ENCODE peak calls at places on chromosome 2, in eight cellular contexts. One of them, this sample, is unnamed.

GRCh38 chr2:119246884-119247843 is 23.5 kb downstream of the STEAP3 start:
- DNase-seq in stimulated activated CD4-positive, alpha-beta T cell treated with anti-CD3 and anti-CD28 coated beads, TNF-alpha, amount 100 ng/mL, for 48 hours: no peak
- DNase-seq in HFF-Myc: no peak
- DNase-seq in HFFc6: no peak
- DNase-seq in GM19239: no peak
- DNase-seq in adipocyte: no peak
- DNase-seq in tibial nerve: no peak
- DNase-seq in GOT3: no peak
- DNase-seq in this sample: no peak

GRCh38 chr2:105570326-105570725 is 171.5 kb upstream of the FHL2 start:
- DNase-seq in stimulated activated CD4-positive, alpha-beta T cell treated with anti-CD3 and anti-CD28 coated beads, TNF-alpha, amount 100 ng/mL, for 48 hours: no peak
- DNase-seq in HFF-Myc: no peak
- DNase-seq in HFFc6: no peak
- DNase-seq in GM19239: no peak
- DNase-seq in adipocyte: no peak
- DNase-seq in tibial nerve: no peak
- DNase-seq in GOT3: no peak
- DNase-seq in this sample: no peak

GRCh38 chr2:26849056-26850001 is 1.4 kb downstream of the DPYSL5 start:
- DNase-seq in stimulated activated CD4-positive, alpha-beta T cell treated with anti-CD3 and anti-CD28 coated beads, TNF-alpha, amount 100 ng/mL, for 48 hours: peak
- DNase-seq in HFF-Myc: no peak
- DNase-seq in HFFc6: no peak
- DNase-seq in GM19239: no peak
- DNase-seq in adipocyte: no peak
- DNase-seq in tibial nerve: no peak
- DNase-seq in GOT3: no peak
- DNase-seq in this sample: no peak

GRCh38 chr2:15169326-15170038 is 391.7 kb downstream of the NBAS start:
- DNase-seq in stimulated activated CD4-positive, alpha-beta T cell treated with anti-CD3 and anti-CD28 coated beads, TNF-alpha, amount 100 ng/mL, for 48 hours: no peak
- DNase-seq in HFF-Myc: peak
- DNase-seq in HFFc6: peak
- DNase-seq in GM19239: no peak
- DNase-seq in adipocyte: peak
- DNase-seq in tibial nerve: no peak
- DNase-seq in GOT3: no peak
- DNase-seq in this sample: peak

GRCh38 chr2:191899442-191899841 is 52.6 kb upstream of the CAVIN2 start:
- DNase-seq in stimulated activated CD4-positive, alpha-beta T cell treated with anti-CD3 and anti-CD28 coated beads, TNF-alpha, amount 100 ng/mL, for 48 hours: no peak
- DNase-seq in HFF-Myc: peak
- DNase-seq in HFFc6: peak
- DNase-seq in GM19239: no peak
- DNase-seq in adipocyte: peak
- DNase-seq in tibial nerve: no peak
- DNase-seq in GOT3: no peak
- DNase-seq in this sample: no peak

GRCh38 chr2:196409376-196409775 is 230.1 kb upstream of the CCDC150 start:
- DNase-seq in stimulated activated CD4-positive, alpha-beta T cell treated with anti-CD3 and anti-CD28 coated beads, TNF-alpha, amount 100 ng/mL, for 48 hours: no peak
- DNase-seq in HFF-Myc: no peak
- DNase-seq in HFFc6: no peak
- DNase-seq in GM19239: no peak
- DNase-seq in adipocyte: peak
- DNase-seq in tibial nerve: no peak
- DNase-seq in GOT3: no peak
- DNase-seq in this sample: no peak

GRCh38 chr2:219722276-219722883 is 95.0 kb downstream of the SLC4A3 start:
- DNase-seq in stimulated activated CD4-positive, alpha-beta T cell treated with anti-CD3 and anti-CD28 coated beads, TNF-alpha, amount 100 ng/mL, for 48 hours: no peak
- DNase-seq in HFF-Myc: no peak
- DNase-seq in HFFc6: no peak
- DNase-seq in GM19239: no peak
- DNase-seq in adipocyte: no peak
- DNase-seq in tibial nerve: no peak
- DNase-seq in GOT3: no peak
- DNase-seq in this sample: no peak

GRCh38 chr2:105857076-105857740 is 112.5 kb downstream of the NCK2 start:
- DNase-seq in stimulated activated CD4-positive, alpha-beta T cell treated with anti-CD3 and anti-CD28 coated beads, TNF-alpha, amount 100 ng/mL, for 48 hours: no peak
- DNase-seq in HFF-Myc: no peak
- DNase-seq in HFFc6: no peak
- DNase-seq in GM19239: no peak
- DNase-seq in adipocyte: no peak
- DNase-seq in tibial nerve: no peak
- DNase-seq in GOT3: no peak
- DNase-seq in this sample: no peak

GRCh38 chr2:16161085-16161565 is 220.8 kb downstream of the MYCN start:
- DNase-seq in stimulated activated CD4-positive, alpha-beta T cell treated with anti-CD3 and anti-CD28 coated beads, TNF-alpha, amount 100 ng/mL, for 48 hours: no peak
- DNase-seq in HFF-Myc: no peak
- DNase-seq in HFFc6: no peak
- DNase-seq in GM19239: no peak
- DNase-seq in adipocyte: no peak
- DNase-seq in tibial nerve: no peak
- DNase-seq in GOT3: no peak
- DNase-seq in this sample: no peak

GRCh38 chr2:234596696-234597575 is 100.1 kb upstream of the ARL4C start:
- DNase-seq in stimulated activated CD4-positive, alpha-beta T cell treated with anti-CD3 and anti-CD28 coated beads, TNF-alpha, amount 100 ng/mL, for 48 hours: no peak
- DNase-seq in HFF-Myc: no peak
- DNase-seq in HFFc6: no peak
- DNase-seq in GM19239: no peak
- DNase-seq in adipocyte: no peak
- DNase-seq in tibial nerve: no peak
- DNase-seq in GOT3: no peak
- DNase-seq in this sample: no peak

GRCh38 chr2:168530980-168531379 is 74.9 kb downstream of the CERS6 start:
- DNase-seq in stimulated activated CD4-positive, alpha-beta T cell treated with anti-CD3 and anti-CD28 coated beads, TNF-alpha, amount 100 ng/mL, for 48 hours: no peak
- DNase-seq in HFF-Myc: no peak
- DNase-seq in HFFc6: no peak
- DNase-seq in GM19239: no peak
- DNase-seq in adipocyte: peak
- DNase-seq in tibial nerve: no peak
- DNase-seq in GOT3: no peak
- DNase-seq in this sample: no peak

GRCh38 chr2:143686585-143687164 is 557.5 kb downstream of the ARHGAP15 start:
- DNase-seq in stimulated activated CD4-positive, alpha-beta T cell treated with anti-CD3 and anti-CD28 coated beads, TNF-alpha, amount 100 ng/mL, for 48 hours: no peak
- DNase-seq in HFF-Myc: peak
- DNase-seq in HFFc6: peak
- DNase-seq in GM19239: no peak
- DNase-seq in adipocyte: peak
- DNase-seq in tibial nerve: peak
- DNase-seq in GOT3: no peak
- DNase-seq in this sample: no peak

GRCh38 chr2:240397542-240397916 is 37.9 kb upstream of the GPC1 start:
- DNase-seq in stimulated activated CD4-positive, alpha-beta T cell treated with anti-CD3 and anti-CD28 coated beads, TNF-alpha, amount 100 ng/mL, for 48 hours: no peak
- DNase-seq in HFF-Myc: no peak
- DNase-seq in HFFc6: no peak
- DNase-seq in GM19239: no peak
- DNase-seq in adipocyte: no peak
- DNase-seq in tibial nerve: no peak
- DNase-seq in GOT3: no peak
- DNase-seq in this sample: no peak